ENCODE peak calls at places on chromosomes 2 and 18, in eight cellular contexts. D is cardiac muscle cell; G is COR-L47; Y is naive thymus-derived CD8-positive, alpha-beta T cell; J is G401; K is HT1080; R is OCI-LY7; M is NCI-H1417. O is an unnamed sample.

GRCh38 chr2:28951910-28952805 is 28.9 kb upstream of the TOGARAM2 start:
- DNase-seq in D (no peak), G (no peak), Y (no peak), J (peak), K (no peak), R (no peak), M (no peak), O (no peak)

GRCh38 chr18:45167631-45168225 is 447.5 kb upstream of the SLC14A2 start:
- DNase-seq in D (no peak), G (no peak), Y (no peak), J (no peak), K (peak), R (no peak), M (no peak), O (no peak)

GRCh38 chr18:52569492-52569891 is 229.5 kb downstream of the DCC start:
- DNase-seq in D (no peak), G (no peak), Y (no peak), J (no peak), K (peak), R (no peak), M (no peak), O (no peak)

GRCh38 chr2:145687445-145688104 is 1167.7 kb upstream of the ZEB2 start:
- DNase-seq in D (no peak), G (no peak), Y (no peak), J (no peak), K (no peak), R (peak), M (peak), O (no peak)

GRCh38 chr2:225310745-225311144 is 88.8 kb upstream of the NYAP2 start:
- DNase-seq in D (no peak), G (peak), Y (no peak), J (no peak), K (no peak), R (no peak), M (peak), O (peak)

GRCh38 chr2:71571945-71572344 is 118.6 kb downstream of the DYSF start:
- DNase-seq in D (no peak), G (no peak), Y (no peak), J (no peak), K (no peak), R (no peak), M (no peak), O (no peak)

GRCh38 chr2:239285071-239285931 is 115.5 kb downstream of the HDAC4 start:
- DNase-seq in D (no peak), G (no peak), Y (peak), J (no peak), K (no peak), R (no peak), M (peak), O (no peak)

GRCh38 chr2:205694256-205694655 is 12.0 kb downstream of the NRP2 start:
- DNase-seq in D (no peak), G (no peak), Y (no peak), J (no peak), K (no peak), R (no peak), M (no peak), O (no peak)

GRCh38 chr2:207749873-207750272 is 19.8 kb downstream of the FZD5 start:
- DNase-seq in D (no peak), G (no peak), Y (no peak), J (no peak), K (no peak), R (no peak), M (no peak), O (no peak)

GRCh38 chr2:234996467-234997270 is 44.9 kb downstream of the SH3BP4 start:
- DNase-seq in D (peak), G (no peak), Y (no peak), J (peak), K (peak), R (no peak), M (no peak), O (no peak)

GRCh38 chr2:241458687-241459086 is 49.7 kb downstream of the STK25 start:
- DNase-seq in D (no peak), G (no peak), Y (no peak), J (peak), K (no peak), R (no peak), M (no peak), O (peak)

GRCh38 chr2:199488772-199489400 is 31.1 kb upstream of the SATB2 start:
- DNase-seq in D (peak), G (no peak), Y (peak), J (peak), K (peak), R (peak), M (peak), O (peak)

GRCh38 chr2:70977605-70978205 is 725 bp upstream of the ANKRD53 start:
- DNase-seq in D (no peak), G (peak), Y (no peak), J (peak), K (no peak), R (no peak), M (peak), O (peak)

GRCh38 chr2:209525834-209526281 is 102.0 kb downstream of the MAP2 start:
- DNase-seq in D (no peak), G (no peak), Y (no peak), J (no peak), K (peak), R (no peak), M (no peak), O (no peak)

GRCh38 chr2:23293756-23294155 is 91.2 kb upstream of the KLHL29 start:
- DNase-seq in D (no peak), G (no peak), Y (no peak), J (no peak), K (no peak), R (no peak), M (peak), O (no peak)

GRCh38 chr2:215363461-215364156 is 51.8 kb downstream of the ATIC start:
- DNase-seq in D (no peak), G (no peak), Y (no peak), J (no peak), K (no peak), R (no peak), M (no peak), O (no peak)

GRCh38 chr2:3648652-3649177 is 9.3 kb upstream of the ALLC start:
- DNase-seq in D (no peak), G (no peak), Y (no peak), J (no peak), K (no peak), R (no peak), M (no peak), O (no peak)

GRCh38 chr2:129810521-129810920 is 168.9 kb upstream of the RAB6C start:
- DNase-seq in D (no peak), G (no peak), Y (no peak), J (no peak), K (no peak), R (no peak), M (no peak), O (no peak)

GRCh38 chr2:240441993-240442411 is 6.5 kb downstream of the GPC1 start:
- DNase-seq in D (no peak), G (no peak), Y (no peak), J (no peak), K (no peak), R (no peak), M (no peak), O (no peak)

GRCh38 chr2:23599006-23599405 is 214.0 kb downstream of the KLHL29 start:
- DNase-seq in D (no peak), G (no peak), Y (no peak), J (no peak), K (no peak), R (no peak), M (peak), O (no peak)

GRCh38 chr2:105369777-105370690 is 28.8 kb downstream of the FHL2 start:
- DNase-seq in D (peak), G (peak), Y (peak), J (peak), K (no peak), R (peak), M (peak), O (peak)

GRCh38 chr18:26940744-26941398 is 75.4 kb upstream of the AQP4 start:
- DNase-seq in D (no peak), G (no peak), Y (no peak), J (no peak), K (no peak), R (no peak), M (no peak), O (no peak)

GRCh38 chr2:159035790-159036411 is 67.5 kb downstream of the TANC1 start:
- DNase-seq in D (peak), G (peak), Y (peak), J (peak), K (peak), R (peak), M (peak), O (peak)

GRCh38 chr2:231531408-231532188 is 1.4 kb upstream of the NMUR1 start:
- DNase-seq in D (no peak), G (no peak), Y (no peak), J (no peak), K (no peak), R (no peak), M (no peak), O (no peak)

GRCh38 chr18:53025247-53025646 is 685.2 kb downstream of the DCC start:
- DNase-seq in D (no peak), G (no peak), Y (no peak), J (no peak), K (no peak), R (no peak), M (peak), O (no peak)

GRCh38 chr2:19688059-19688458 is 213.7 kb downstream of the TTC32 start:
- DNase-seq in D (no peak), G (no peak), Y (no peak), J (no peak), K (no peak), R (no peak), M (no peak), O (no peak)

O was measured in NCI-H1436.